ENCODE peak calls at places on chromosomes 12 and 14, in six cellular contexts. T, I, X, E, P and U are unnamed samples.

GRCh38 chr12:68785358-68785757 is 22.6 kb upstream of the MDM2 start:
- DNase-seq in P (no peak), E (no peak), T (no peak), I (no peak), X (no peak), U (no peak)

GRCh38 chr12:31007636-31008175 is 66.0 kb upstream of the DDX11 start:
- DNase-seq in X (no peak), I (no peak), P (no peak), E (no peak), T (no peak), U (no peak)

GRCh38 chr12:46401703-46402102 is 29.1 kb upstream of the SLC38A2 start:
- DNase-seq in I (no peak), P (no peak), E (no peak), X (peak), T (peak), U (no peak)

GRCh38 chr14:69374235-69374634 is 23.9 kb downstream of the ERH start:
- DNase-seq in I (no peak), P (no peak), T (no peak), X (no peak), E (no peak), U (no peak)

GRCh38 chr12:46786774-46787173 is 39.0 kb downstream of the SLC38A4 start:
- DNase-seq in I (no peak), X (peak), E (no peak), P (no peak), T (peak), U (no peak)

GRCh38 chr12:82730832-82731497 is 44.3 kb downstream of the TMTC2 start:
- DNase-seq in E (no peak), T (no peak), P (no peak), X (no peak), I (no peak), U (no peak)

GRCh38 chr14:57632649-57633048 is 139.0 kb upstream of the CCDC198 start:
- DNase-seq in T (no peak), X (no peak), I (no peak), P (no peak), E (no peak), U (no peak)

GRCh38 chr12:12736759-12737676 is 19.9 kb downstream of the CDKN1B start:
- DNase-seq in I (no peak), P (no peak), T (peak), X (peak), E (no peak), U (no peak)

GRCh38 chr14:64463198-64463597 is 2.1 kb upstream of the AKAP5 start:
- DNase-seq in E (no peak), X (no peak), P (no peak), I (no peak), T (peak), U (no peak)

GRCh38 chr14:73258845-73259611 is 21.7 kb downstream of the PAPLN start:
- DNase-seq in I (no peak), X (no peak), P (no peak), T (no peak), E (no peak), U (no peak)

GRCh38 chr14:35420036-35420811 is 15.7 kb upstream of the NFKBIA start:
- DNase-seq in E (no peak), X (peak), T (no peak), P (no peak), I (no peak), U (peak)

GRCh38 chr12:55728185-55728931 is 451 bp downstream of the CD63 start:
- DNase-seq in T (peak), I (no peak), X (peak), E (peak), P (no peak), U (no peak)

GRCh38 chr14:55071870-55072640 is 20.6 kb downstream of the MAPK1IP1L start:
- DNase-seq in E (no peak), P (no peak), X (peak), I (no peak), T (peak), U (peak)

GRCh38 chr12:115640929-115641328 is 636.6 kb downstream of the MED13L start:
- DNase-seq in T (no peak), I (no peak), E (no peak), P (no peak), X (peak), U (no peak)

GRCh38 chr14:37512173-37512572 is 82.9 kb downstream of the FOXA1 start:
- DNase-seq in P (no peak), T (peak), X (no peak), E (no peak), I (no peak), U (no peak)

GRCh38 chr12:78611504-78611903 is 253.1 kb upstream of the SYT1 start:
- DNase-seq in E (no peak), T (no peak), P (no peak), X (no peak), I (no peak), U (no peak)

GRCh38 chr14:76920572-76921175 is 94.5 kb downstream of the LRRC74A start:
- DNase-seq in E (no peak), T (peak), P (no peak), X (no peak), I (no peak), U (no peak)

GRCh38 chr12:14751987-14752386 is 51.3 kb downstream of the WBP11 start:
- DNase-seq in X (no peak), P (no peak), E (no peak), I (no peak), T (no peak), U (no peak)

GRCh38 chr12:109109756-109110350 is 6.5 kb upstream of the ACACB start:
- DNase-seq in P (no peak), X (no peak), I (no peak), T (no peak), E (no peak), U (no peak)

GRCh38 chr12:132124766-132125425 is 19.2 kb downstream of the DDX51 start:
- DNase-seq in P (no peak), I (no peak), E (no peak), T (no peak), X (no peak), U (no peak)

GRCh38 chr12:123595729-123596128 is 6.2 kb upstream of the DDX55 start:
- DNase-seq in X (no peak), E (no peak), I (no peak), T (no peak), P (no peak), U (no peak)

GRCh38 chr14:81931828-81932227 is 398.2 kb upstream of the SEL1L start:
- DNase-seq in P (no peak), I (no peak), X (no peak), E (no peak), T (no peak), U (no peak)

GRCh38 chr14:81465507-81466228 is 65.5 kb upstream of the STON2 start:
- DNase-seq in I (no peak), T (no peak), E (no peak), P (no peak), X (no peak), U (no peak)

GRCh38 chr14:79442776-79443175 is 768.5 kb downstream of the DIO2 start:
- DNase-seq in T (no peak), P (no peak), E (no peak), X (peak), I (no peak), U (no peak)

GRCh38 chr12:106113446-106114083 is 25.2 kb downstream of the NUAK1 start:
- DNase-seq in X (peak), P (no peak), E (no peak), T (no peak), I (no peak), U (no peak)

GRCh38 chr14:92407395-92407794 is 84.4 kb downstream of the SLC24A4 start:
- DNase-seq in X (no peak), I (no peak), T (no peak), P (no peak), E (no peak), U (no peak)

GRCh38 chr12:121711925-121712461 is 559 bp upstream of the TMEM120B start:
- DNase-seq in X (no peak), I (no peak), E (peak), T (peak), P (no peak), U (no peak)

GRCh38 chr14:56087824-56088571 is 30.2 kb upstream of the PELI2 start:
- DNase-seq in T (peak), E (no peak), I (no peak), X (peak), P (no peak), U (no peak)

GRCh38 chr12:6563448-6564050 is 4.5 kb downstream of the NOP2 start:
- DNase-seq in T (peak), P (peak), X (peak), I (peak), E (peak), U (no peak)

GRCh38 chr12:65419284-65420072 is 141.0 kb downstream of the MSRB3 start:
- DNase-seq in E (no peak), I (no peak), X (no peak), P (no peak), T (peak), U (no peak)

GRCh38 chr14:53034688-53035087 is 83.8 kb upstream of the FERMT2 start:
- DNase-seq in E (no peak), I (no peak), T (no peak), P (no peak), X (no peak), U (no peak)

GRCh38 chr14:99593971-99594841 is 9.8 kb downstream of the CCDC85C start:
- DNase-seq in I (no peak), T (no peak), P (no peak), E (no peak), X (no peak), U (no peak)

GRCh38 chr12:2482938-2483337 is 311.8 kb upstream of the FKBP4 start:
- DNase-seq in T (no peak), X (no peak), E (no peak), I (no peak), P (no peak), U (no peak)

GRCh38 chr14:81565441-81566290 is 32.0 kb upstream of the SEL1L start:
- DNase-seq in T (peak), E (no peak), X (no peak), I (no peak), P (no peak), U (no peak)

GRCh38 chr12:5160827-5161226 is 117.1 kb downstream of the KCNA5 start:
- DNase-seq in T (no peak), E (no peak), X (no peak), P (no peak), I (no peak), U (no peak)